ENCODE peak calls at places on chromosomes 16 and 17, in four cellular contexts. V is WTC11, H is HepG2, A is K562. L is an unnamed sample.

GRCh38 chr16:9499921-9500593 is 408.6 kb downstream of the HAPSTR1 start:
- DNase-seq in V (peak), H (no peak), A (no peak), L (no peak)

GRCh38 chr17:39653662-39654331 is 11.4 kb upstream of the TCAP start:
- DNase-seq in V (peak), H (peak), A (peak), L (peak)

GRCh38 chr16:67833035-67833417 is 9.1 kb upstream of the THAP11 start:
- DNase-seq in V (no peak), H (no peak), A (peak), L (no peak)

GRCh38 chr17:77555741-77556291 is 402.7 kb upstream of the TNRC6C start:
- DNase-seq in V (no peak), H (no peak), A (no peak), L (no peak)

GRCh38 chr16:85902366-85903155 is 3.6 kb downstream of the IRF8 start:
- DNase-seq in V (no peak), H (no peak), A (no peak), L (no peak)

GRCh38 chr16:62034236-62035114 is 1.8 kb downstream of the CDH8 start:
- DNase-seq in V (peak), H (no peak), A (no peak), L (no peak)

GRCh38 chr16:1048442-1049112 is 24.0 kb upstream of the SSTR5 start:
- DNase-seq in V (peak), H (peak), A (peak), L (peak)

GRCh38 chr17:69581061-69581955 is 166.8 kb downstream of the MAP2K6 start:
- DNase-seq in V (no peak), H (no peak), A (no peak), L (no peak)

GRCh38 chr16:11977206-11978041 is 890 bp downstream of the SNX29 start:
- DNase-seq in V (no peak), H (no peak), A (peak), L (no peak)

GRCh38 chr16:22375117-22375962 is 921 bp upstream of the CDR2 start:
- DNase-seq in V (no peak), H (peak), A (peak), L (no peak)

GRCh38 chr17:58513913-58514794 is at the start of gene MTMR4:
- DNase-seq in V (peak), H (peak), A (peak), L (peak)

GRCh38 chr17:72393553-72393952 is 272.7 kb downstream of the SOX9 start:
- DNase-seq in V (no peak), H (no peak), A (no peak), L (peak)

GRCh38 chr17:33261911-33262665 is 31.0 kb downstream of the ASIC2 start:
- DNase-seq in V (no peak), H (no peak), A (no peak), L (no peak)

GRCh38 chr17:78597923-78598545 is 20.8 kb upstream of the DNAH17 start:
- DNase-seq in V (no peak), H (no peak), A (no peak), L (no peak)

GRCh38 chr17:41813039-41813680 is 356 bp downstream of the FKBP10 start:
- DNase-seq in V (no peak), H (no peak), A (no peak), L (no peak)

GRCh38 chr16:19348578-19349315 is 63.2 kb downstream of the CLEC19A start:
- DNase-seq in V (peak), H (no peak), A (no peak), L (no peak)

GRCh38 chr16:15829460-15829859 is 27.4 kb downstream of the MYH11 start:
- DNase-seq in V (peak), H (no peak), A (no peak), L (no peak)

GRCh38 chr17:79295307-79295706 is 220.7 kb downstream of the ENGASE start:
- DNase-seq in V (no peak), H (no peak), A (no peak), L (no peak)

GRCh38 chr16:11258553-11259287 is 2.7 kb upstream of the SOCS1 start:
- DNase-seq in V (no peak), H (peak), A (no peak), L (no peak)

GRCh38 chr17:9833922-9834321 is 8.2 kb downstream of the GLP2R start:
- DNase-seq in V (no peak), H (no peak), A (no peak), L (no peak)

GRCh38 chr17:49687878-49688491 is 10.1 kb upstream of the SPOP start:
- DNase-seq in V (no peak), H (peak), A (no peak), L (no peak)

GRCh38 chr17:51029568-51030463 is 90.9 kb downstream of the SPAG9 start:
- DNase-seq in V (no peak), H (no peak), A (no peak), L (no peak)

DNA sequence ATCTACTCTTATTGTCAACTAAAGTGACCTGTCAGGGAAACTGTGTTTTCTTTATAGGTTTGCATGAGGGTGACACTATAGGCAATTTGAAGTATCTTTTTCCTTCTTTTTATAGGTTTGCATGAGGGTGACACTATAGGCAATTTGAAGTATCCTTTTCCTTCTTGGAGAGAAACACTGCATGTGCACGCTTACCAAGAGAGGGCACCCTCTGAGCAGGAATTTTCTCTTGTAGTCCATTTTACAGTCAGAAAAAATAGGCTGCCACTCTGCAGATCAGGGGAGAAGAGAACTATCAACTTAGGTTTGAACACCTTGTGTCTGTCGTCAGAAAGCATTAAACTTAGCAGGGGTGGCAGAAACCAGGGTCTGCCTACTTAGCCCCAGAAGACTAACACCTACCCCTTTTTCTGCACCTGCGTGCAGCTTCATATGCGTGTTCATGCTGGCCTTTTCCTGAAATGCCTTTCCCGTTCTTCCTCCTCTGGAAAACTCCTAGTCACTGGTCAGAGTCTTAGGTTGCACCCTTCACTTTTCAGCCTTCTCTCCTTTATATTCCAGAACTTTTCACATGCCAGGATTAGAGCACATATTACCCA is 16.4 kb upstream of the SMIM36 start:
- DNase-seq in V (peak), H (peak), A (peak), L (peak)
- TF ChIP-seq NR3C1 in V (no peak), H (no peak), A (no peak), L (no peak)

GRCh38 chr16:7182510-7183109 is 150.0 kb upstream of the RBFOX1 start:
- DNase-seq in V (no peak), H (no peak), A (peak), L (no peak)
- TF ChIP-seq NR3C1 in V (no peak), H (no peak), A (no peak), L (no peak)

DNA sequence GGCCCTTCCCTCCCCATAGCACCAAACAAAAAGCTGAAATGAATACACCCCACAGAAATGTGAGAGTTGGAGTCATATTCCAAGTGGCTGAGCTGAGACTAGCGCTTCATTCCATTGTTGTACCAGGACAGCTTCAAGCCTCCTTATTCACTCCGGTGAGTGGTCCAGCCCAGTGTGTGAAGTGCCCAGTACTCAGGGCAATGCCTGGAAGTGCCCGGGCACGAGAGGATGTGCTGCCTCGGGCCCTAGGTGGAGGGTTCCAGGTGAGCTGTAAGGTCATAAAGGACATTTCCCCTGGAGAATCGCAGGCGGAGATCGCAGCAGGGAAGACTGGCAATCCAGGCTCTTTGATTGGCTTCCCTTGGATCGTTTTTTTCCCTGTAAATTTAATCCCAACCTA is 5.4 kb upstream of the CYLD start:
- DNase-seq in V (no peak), H (no peak), A (no peak), L (no peak)
- TF ChIP-seq NR3C1 in V (no peak), H (no peak), A (no peak), L (no peak)

GRCh38 chr16:50476486-50477260 is 71.5 kb upstream of the NKD1 start:
- DNase-seq in V (no peak), H (no peak), A (no peak), L (no peak)
- TF ChIP-seq NR3C1 in V (no peak), H (no peak), A (no peak), L (no peak)

GRCh38 chr17:31573047-31573446 is 181.6 kb downstream of the RAB11FIP4 start:
- DNase-seq in V (no peak), H (no peak), A (no peak), L (no peak)

GRCh38 chr17:31572341-31572740 is 180.9 kb downstream of the RAB11FIP4 start:
- DNase-seq in V (no peak), H (no peak), A (no peak), L (no peak)

GRCh38 chr17:31568140-31568938 is 176.9 kb downstream of the RAB11FIP4 start:
- DNase-seq in V (no peak), H (no peak), A (no peak), L (no peak)

GRCh38 chr17:31571124-31571892 is 179.8 kb downstream of the RAB11FIP4 start:
- DNase-seq in V (no peak), H (no peak), A (no peak), L (peak)

DNA sequence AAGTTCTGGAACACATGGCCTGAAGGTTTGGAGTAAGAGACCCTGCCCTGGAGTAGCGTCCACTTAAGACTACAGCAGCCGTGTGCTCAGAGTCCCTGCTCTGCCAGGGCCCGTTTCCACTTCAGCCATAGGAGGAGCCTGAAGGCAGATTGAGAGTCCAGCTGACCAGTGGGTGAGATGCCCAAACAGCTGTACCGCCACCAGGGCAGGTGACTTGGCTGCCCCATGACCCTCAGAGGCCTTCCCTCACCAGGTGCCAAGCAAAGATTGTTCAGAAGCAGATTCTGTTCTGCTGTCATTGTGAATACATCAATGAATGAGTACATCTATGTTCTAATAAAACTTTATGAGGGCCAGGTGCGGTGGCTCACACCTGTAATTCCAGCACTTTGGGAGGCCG is 178.8 kb downstream of the RAB11FIP4 start:
- DNase-seq in V (no peak), H (no peak), A (no peak), L (no peak)
- TF ChIP-seq NR3C1 in V (no peak), H (no peak), A (no peak), L (no peak)

GRCh38 chr17:11493947-11494346 is 104.3 kb upstream of the DNAH9 start:
- DNase-seq in V (no peak), H (no peak), A (no peak), L (no peak)
- TF ChIP-seq NR3C1 in V (no peak), H (no peak), A (no peak), L (no peak)

DNA sequence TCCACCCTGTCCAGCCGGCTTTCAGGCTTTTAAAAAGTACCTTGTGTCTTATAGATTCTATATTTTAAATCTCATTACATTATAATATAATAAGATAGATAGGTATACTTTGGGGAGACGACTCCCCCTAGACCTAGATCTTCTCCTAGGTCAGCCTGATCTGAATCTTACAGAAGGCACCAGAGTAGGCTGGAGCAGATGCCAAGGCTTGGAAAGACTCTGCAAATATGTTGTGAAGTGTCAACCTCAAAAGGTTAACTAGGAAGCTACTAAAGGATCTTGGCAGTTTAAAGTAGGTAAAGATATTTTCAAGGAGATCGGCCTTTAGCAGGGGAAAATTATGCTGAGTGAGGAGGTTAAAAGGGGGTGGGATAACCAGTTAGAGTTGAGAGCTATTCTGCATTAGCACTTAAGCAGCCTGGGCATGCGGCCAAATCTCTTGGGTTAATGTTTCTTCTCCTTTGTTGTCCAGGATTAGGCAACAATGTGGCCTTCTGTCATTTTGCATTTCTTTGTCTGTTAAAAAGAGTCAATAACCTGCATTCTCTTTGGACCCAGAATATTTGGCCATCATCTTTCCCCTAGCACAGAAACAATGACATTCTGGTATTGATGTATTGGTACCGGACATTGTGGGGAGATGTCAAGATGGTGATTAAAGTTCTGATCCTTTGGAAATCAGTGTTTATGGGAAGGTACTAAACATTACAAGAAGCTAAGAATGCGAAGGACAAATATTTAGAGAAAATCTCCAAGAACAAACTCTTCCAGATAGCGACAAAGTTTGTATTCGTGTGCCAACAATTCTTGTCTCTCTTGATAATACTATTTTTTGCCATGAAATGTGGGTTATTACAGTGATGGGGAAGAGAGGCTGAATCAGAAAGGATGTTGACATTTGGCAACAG is 51.2 kb upstream of the DHX40 start:
- DNase-seq in V (no peak), H (peak), A (peak), L (peak)
- TF ChIP-seq NR3C1 in V (no peak), H (no peak), A (no peak), L (no peak)

GRCh38 chr17:83070800-83071341 is 8.5 kb upstream of the METRNL start:
- DNase-seq in V (no peak), H (no peak), A (no peak), L (no peak)
- TF ChIP-seq NR3C1 in V (no peak), H (no peak), A (no peak), L (no peak)

DNA sequence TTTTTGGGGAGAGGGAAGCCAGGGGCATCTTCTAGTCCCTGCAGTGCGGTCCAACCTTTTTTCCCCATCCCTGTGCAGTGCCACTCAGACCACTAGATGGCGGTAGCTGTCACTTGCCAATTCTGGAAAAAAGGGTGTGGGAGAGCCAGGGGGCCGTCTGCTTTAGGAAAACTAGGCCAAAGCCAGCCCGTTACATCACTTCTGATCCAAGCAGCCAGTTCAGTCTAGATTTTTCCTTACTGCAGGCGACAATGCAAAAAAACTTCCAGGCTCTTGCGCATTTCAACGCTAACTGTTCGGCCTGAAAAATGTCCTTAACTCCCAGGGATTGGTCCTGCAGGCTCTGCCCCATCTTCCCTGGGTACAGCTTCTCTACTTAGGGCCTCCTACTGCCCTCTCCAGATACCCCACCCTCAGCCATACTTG is 69.2 kb upstream of the CES5A start:
- DNase-seq in V (peak), H (peak), A (peak), L (peak)
- TF ChIP-seq NR3C1 in V (no peak), H (no peak), A (no peak), L (no peak)

GRCh38 chr17:67139289-67139688 is 94.9 kb downstream of the CACNG1 start:
- DNase-seq in V (no peak), H (no peak), A (no peak), L (no peak)

GRCh38 chr17:67138392-67138791 is 94.0 kb downstream of the CACNG1 start:
- DNase-seq in V (no peak), H (peak), A (no peak), L (no peak)

GRCh38 chr17:67137026-67137370 is 92.6 kb downstream of the CACNG1 start:
- DNase-seq in V (no peak), H (no peak), A (no peak), L (no peak)

GRCh38 chr17:67137860-67138259 is 93.5 kb downstream of the CACNG1 start:
- DNase-seq in V (no peak), H (no peak), A (no peak), L (no peak)

DNA sequence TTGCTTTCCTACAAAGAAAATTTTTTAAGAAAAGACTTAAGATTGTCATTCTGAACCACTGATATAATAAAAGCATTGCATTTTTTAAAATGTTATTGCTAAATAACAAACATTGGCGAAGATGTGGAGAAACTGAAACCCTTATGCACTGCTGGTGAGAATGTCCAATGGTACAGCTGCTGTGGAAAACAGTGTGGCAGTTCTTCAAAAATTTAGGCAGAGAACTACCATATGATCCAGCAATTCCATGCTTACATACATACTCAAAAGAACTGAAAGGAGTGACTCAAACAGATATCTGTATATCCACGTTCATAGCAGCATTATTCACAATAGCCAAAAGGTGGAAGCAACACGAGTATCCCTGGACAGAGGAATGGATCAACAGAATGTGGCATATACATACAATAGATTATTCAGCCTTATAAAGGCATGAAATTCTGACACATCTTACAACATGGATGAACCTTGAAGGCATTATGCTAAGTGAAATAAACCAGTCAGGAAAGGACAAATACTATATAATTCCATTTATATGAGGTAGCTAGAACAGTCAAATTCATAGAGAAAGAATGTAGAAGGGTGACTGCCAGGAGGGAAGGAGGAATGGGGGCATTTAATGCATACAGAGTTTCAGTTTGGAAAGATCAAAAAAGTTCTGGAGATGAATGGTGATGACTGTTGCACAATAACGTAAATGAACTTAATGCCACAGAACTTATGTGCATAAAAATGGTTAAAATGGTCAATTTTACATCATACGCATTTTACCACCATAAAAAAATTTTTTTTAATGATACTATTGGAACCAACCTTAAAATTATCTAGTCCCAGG is 92.1 kb downstream of the CACNG1 start:
- DNase-seq in V (no peak), H (no peak), A (no peak), L (no peak)
- TF ChIP-seq NR3C1 in V (no peak), H (no peak), A (no peak), L (no peak)